ENCODE peak calls at places on chromosome 19, in five cellular contexts. One of them, this sample, is unnamed.

GRCh38 chr19:35119091-35119490 is 3.5 kb downstream of the FXYD3 start:
- DNase-seq in brain microvascular endothelial cell: no peak
- DNase-seq in activated CD8-positive, alpha-beta T cell treated with anti-CD3 and anti-CD28 coated beads for 36 hours: no peak
- DNase-seq in immature natural killer cell: no peak
- DNase-seq in nephron progenitor cell: no peak
- DNase-seq in this sample: no peak

GRCh38 chr19:17340302-17340870 is 3.0 kb downstream of the GTPBP3 start:
- DNase-seq in brain microvascular endothelial cell: no peak
- DNase-seq in activated CD8-positive, alpha-beta T cell treated with anti-CD3 and anti-CD28 coated beads for 36 hours: peak
- DNase-seq in immature natural killer cell: no peak
- DNase-seq in nephron progenitor cell: peak
- DNase-seq in this sample: no peak

GRCh38 chr19:34482380-34483250 is 1.1 kb downstream of the WTIP start:
- DNase-seq in brain microvascular endothelial cell: no peak
- DNase-seq in activated CD8-positive, alpha-beta T cell treated with anti-CD3 and anti-CD28 coated beads for 36 hours: peak
- DNase-seq in immature natural killer cell: no peak
- DNase-seq in nephron progenitor cell: peak
- DNase-seq in this sample: no peak

GRCh38 chr19:12796146-12797071 is 5.1 kb downstream of the JUNB start:
- DNase-seq in brain microvascular endothelial cell: peak
- DNase-seq in activated CD8-positive, alpha-beta T cell treated with anti-CD3 and anti-CD28 coated beads for 36 hours: peak
- DNase-seq in immature natural killer cell: peak
- DNase-seq in nephron progenitor cell: peak
- DNase-seq in this sample: peak

GRCh38 chr19:8638078-8638619 is 7.7 kb downstream of the NFILZ start:
- DNase-seq in brain microvascular endothelial cell: peak
- DNase-seq in activated CD8-positive, alpha-beta T cell treated with anti-CD3 and anti-CD28 coated beads for 36 hours: peak
- DNase-seq in immature natural killer cell: no peak
- DNase-seq in nephron progenitor cell: no peak
- DNase-seq in this sample: peak

GRCh38 chr19:5246554-5247155 is 94.0 kb downstream of the PTPRS start:
- DNase-seq in brain microvascular endothelial cell: no peak
- DNase-seq in activated CD8-positive, alpha-beta T cell treated with anti-CD3 and anti-CD28 coated beads for 36 hours: peak
- DNase-seq in immature natural killer cell: no peak
- DNase-seq in nephron progenitor cell: no peak
- DNase-seq in this sample: no peak

GRCh38 chr19:47341734-47342133 is 7.4 kb upstream of the DHX34 start:
- DNase-seq in brain microvascular endothelial cell: no peak
- DNase-seq in activated CD8-positive, alpha-beta T cell treated with anti-CD3 and anti-CD28 coated beads for 36 hours: no peak
- DNase-seq in immature natural killer cell: no peak
- DNase-seq in nephron progenitor cell: no peak
- DNase-seq in this sample: no peak

GRCh38 chr19:5358173-5358800 is 17.7 kb upstream of the PTPRS start:
- DNase-seq in brain microvascular endothelial cell: no peak
- DNase-seq in activated CD8-positive, alpha-beta T cell treated with anti-CD3 and anti-CD28 coated beads for 36 hours: no peak
- DNase-seq in immature natural killer cell: no peak
- DNase-seq in nephron progenitor cell: no peak
- DNase-seq in this sample: no peak

GRCh38 chr19:18392417-18392816 is 5.0 kb downstream of the LRRC25 start:
- DNase-seq in brain microvascular endothelial cell: no peak
- DNase-seq in activated CD8-positive, alpha-beta T cell treated with anti-CD3 and anti-CD28 coated beads for 36 hours: no peak
- DNase-seq in immature natural killer cell: no peak
- DNase-seq in nephron progenitor cell: no peak
- DNase-seq in this sample: peak

This sample was measured in GF-D8.